ENCODE peak calls at places on chromosomes 3 and 15, in ten cellular contexts. W is RPMI7951; S is A172; R is amniotic stem cell; Z is posterior vena cava; D is stimulated activated CD8-positive, alpha-beta memory T cell treated with anti-CD3 and anti-CD28 coated beads, Interleukin-12 subunit alpha, Interleukin-12 subunit beta, amount 100 ng/mL, for 4 hours; L is H9; J is brain microvascular endothelial cell; B is IMR-90; E is CD8-positive, alpha-beta T cell. M is an unnamed sample.

GRCh38 chr3:156471431-156471830 is 83.5 kb downstream of the SSR3 start:
- DNase-seq in W (peak), S (no peak), R (no peak), Z (no peak), D (no peak), L (no peak), J (no peak), B (no peak), E (no peak), M (no peak)

GRCh38 chr15:40266828-40267304 is 16.0 kb downstream of the ANKRD63 start:
- DNase-seq in W (peak), S (peak), R (peak), Z (no peak), D (no peak), L (no peak), J (peak), B (peak), E (no peak), M (peak)

GRCh38 chr3:46866720-46867549 is 3.7 kb upstream of the MYL3 start:
- DNase-seq in W (peak), S (peak), R (no peak), Z (peak), D (peak), L (peak), J (peak), B (peak), E (peak), M (no peak)

GRCh38 chr15:49652922-49653321 is 32.1 kb downstream of the DTWD1 start:
- DNase-seq in W (no peak), S (no peak), R (no peak), Z (no peak), D (no peak), L (no peak), J (no peak), B (no peak), E (no peak), M (no peak)

GRCh38 chr3:45786801-45787495 is 9.4 kb downstream of the SLC6A20 start:
- DNase-seq in W (no peak), S (no peak), R (no peak), Z (no peak), D (no peak), L (no peak), J (no peak), B (no peak), E (no peak), M (no peak)

GRCh38 chr3:153209596-153209995 is 47.6 kb downstream of the RAP2B start:
- DNase-seq in W (peak), S (peak), R (no peak), Z (no peak), D (no peak), L (peak), J (peak), B (peak), E (no peak), M (peak)

GRCh38 chr15:74901612-74902063 is 5.0 kb downstream of the FAM219B start:
- DNase-seq in W (peak), S (peak), R (no peak), Z (no peak), D (peak), L (peak), J (peak), B (peak), E (peak), M (no peak)

GRCh38 chr3:79250746-79251145 is 517.1 kb downstream of the ROBO1 start:
- DNase-seq in W (no peak), S (no peak), R (no peak), Z (no peak), D (no peak), L (no peak), J (no peak), B (no peak), E (no peak), M (no peak)

GRCh38 chr3:80232760-80233159 is 465.0 kb upstream of the ROBO1 start:
- DNase-seq in W (peak), S (no peak), R (no peak), Z (no peak), D (no peak), L (no peak), J (peak), B (peak), E (no peak), M (peak)

GRCh38 chr3:70108072-70108471 is 108.5 kb downstream of the SAMMSON start:
- DNase-seq in W (peak), S (peak), R (no peak), Z (no peak), D (no peak), L (peak), J (peak), B (peak), E (no peak), M (no peak)

GRCh38 chr3:78178740-78179139 is 1138.8 kb downstream of the ROBO2 start:
- DNase-seq in W (no peak), S (no peak), R (no peak), Z (no peak), D (no peak), L (no peak), J (no peak), B (no peak), E (no peak), M (no peak)

GRCh38 chr3:194537732-194538247 is 51.0 kb upstream of the ATP13A3 start:
- DNase-seq in W (peak), S (peak), R (no peak), Z (no peak), D (no peak), L (no peak), J (peak), B (peak), E (no peak), M (no peak)

GRCh38 chr15:38362355-38362754 is 91.6 kb upstream of the FAM98B start:
- DNase-seq in W (peak), S (no peak), R (no peak), Z (no peak), D (no peak), L (no peak), J (no peak), B (no peak), E (no peak), M (no peak)

M was measured in RWPE2.